ENCODE peak calls at places on chromosome 12, in five cellular contexts. Z, M, Q, X and N are unnamed samples.

GRCh38 chr12:121637231-121637914 is 11.0 kb downstream of the ORAI1 start:
- DNase-seq in X (peak), Q (peak), M (no peak), Z (no peak), N (no peak)

GRCh38 chr12:19052689-19053088 is 76.8 kb upstream of the PLEKHA5 start:
- DNase-seq in X (no peak), Q (no peak), Z (no peak), M (no peak), N (no peak)

GRCh38 chr12:132608231-132609171 is 1.9 kb downstream of the LRCOL1 start:
- DNase-seq in Q (no peak), X (no peak), M (no peak), Z (no peak), N (no peak)

GRCh38 chr12:22684526-22685118 is 59.7 kb downstream of the ETNK1 start:
- DNase-seq in X (no peak), Z (peak), Q (no peak), M (no peak), N (no peak)

GRCh38 chr12:9724023-9724422 is 8.9 kb downstream of the CLECL1 start:
- DNase-seq in Q (no peak), X (no peak), M (no peak), Z (no peak), N (no peak)

GRCh38 chr12:6752181-6752930 is 585 bp downstream of the MLF2 start:
- DNase-seq in Q (peak), M (peak), X (peak), Z (peak), N (no peak)

GRCh38 chr12:238116-238515 is 24.2 kb upstream of the SLC6A12 start:
- DNase-seq in Q (no peak), M (no peak), X (no peak), Z (no peak), N (no peak)

GRCh38 chr12:20950248-20950647 is 139.7 kb downstream of the SLCO1B3 start:
- DNase-seq in M (no peak), Q (no peak), Z (peak), X (no peak), N (no peak)

GRCh38 chr12:74889563-74890236 is 319.9 kb downstream of the KCNC2 start:
- DNase-seq in X (no peak), Z (peak), Q (no peak), M (no peak), N (no peak)

GRCh38 chr12:24025153-24025798 is 75.8 kb upstream of the SOX5 start:
- DNase-seq in X (no peak), Q (no peak), M (no peak), Z (peak), N (no peak)

GRCh38 chr12:2299207-2299606 is 246.4 kb downstream of the CACNA1C start:
- DNase-seq in Z (peak), Q (peak), M (no peak), X (no peak), N (no peak)

GRCh38 chr12:116222358-116222757 is 55.1 kb downstream of the MED13L start:
- DNase-seq in Z (peak), Q (peak), M (peak), X (peak), N (no peak)

GRCh38 chr12:77645966-77646598 is 184.6 kb upstream of the NAV3 start:
- DNase-seq in X (no peak), M (no peak), Z (no peak), Q (no peak), N (no peak)

GRCh38 chr12:13981296-13981962 is at the start of gene GRIN2B:
- DNase-seq in M (no peak), Q (no peak), X (no peak), Z (no peak), N (no peak)